ENCODE peak calls at places on chromosomes 4 and X, in six cellular contexts. V is Peyer's patch; G is IMR-90; A is NB4; D is CD8-positive, alpha-beta T cell; Y is HFF-Myc. E is an unnamed sample.

GRCh38 chr4:7427326-7428260 is 7.1 kb downstream of the PSAPL1 start:
- DNase-seq in A (no peak), D (no peak), Y (no peak), G (no peak), V (no peak), E (no peak)

GRCh38 chr4:56786955-56787354 is 34.5 kb downstream of the SPINK2 start:
- DNase-seq in V (no peak), G (peak; percentile 96), D (no peak), A (no peak), Y (peak; percentile 72), E (peak; percentile 89)

GRCh38 chr4:128354205-128354821 is 66.7 kb upstream of the PGRMC2 start:
- DNase-seq in G (peak; percentile 97), Y (peak; percentile 61), A (no peak), V (no peak), D (no peak), E (peak; percentile 86)

GRCh38 chr4:48633657-48634056 is 143.6 kb downstream of the ZAR1 start:
- DNase-seq in A (no peak), Y (no peak), G (peak; percentile 7), D (no peak), V (no peak), E (no peak)

GRCh38 chr4:110196871-110197420 is 1.5 kb downstream of the ELOVL6 start:
- DNase-seq in Y (no peak), A (peak; percentile 75), V (peak; percentile 58), G (peak; percentile 31), D (peak; percentile 62), E (no peak)

GRCh38 chrX:74453178-74453577 is 31.9 kb downstream of the SLC16A2 start:
- DNase-seq in A (no peak), G (no peak), D (no peak), V (no peak), Y (no peak), E (no peak)

GRCh38 chrX:86215260-86215659 is 67.0 kb downstream of the DACH2 start:
- DNase-seq in A (no peak), Y (no peak), D (no peak), V (no peak), G (no peak), E (no peak)

GRCh38 chr4:52870225-52870624 is 8.1 kb downstream of the RASL11B start:
- DNase-seq in Y (no peak), D (no peak), G (no peak), A (no peak), V (no peak), E (no peak)

GRCh38 chr4:109408711-109409110 is 24.9 kb upstream of the SEC24B start:
- DNase-seq in A (no peak), V (no peak), G (no peak), Y (no peak), D (no peak), E (no peak)

GRCh38 chrX:55593756-55594257 is 29.4 kb upstream of the FOXR2 start:
- DNase-seq in Y (no peak), D (no peak), G (no peak), A (no peak), V (no peak), E (no peak)

GRCh38 chr4:119087121-119087520 is 48.5 kb upstream of the MYOZ2 start:
- DNase-seq in Y (no peak), G (no peak), D (no peak), V (no peak), A (no peak), E (peak; percentile 55)
- TF ChIP-seq CTCF in Y (no peak), G (peak; percentile 25), D (no peak), V (peak; percentile 18), A (no peak), E (peak; percentile 26)

DNA sequence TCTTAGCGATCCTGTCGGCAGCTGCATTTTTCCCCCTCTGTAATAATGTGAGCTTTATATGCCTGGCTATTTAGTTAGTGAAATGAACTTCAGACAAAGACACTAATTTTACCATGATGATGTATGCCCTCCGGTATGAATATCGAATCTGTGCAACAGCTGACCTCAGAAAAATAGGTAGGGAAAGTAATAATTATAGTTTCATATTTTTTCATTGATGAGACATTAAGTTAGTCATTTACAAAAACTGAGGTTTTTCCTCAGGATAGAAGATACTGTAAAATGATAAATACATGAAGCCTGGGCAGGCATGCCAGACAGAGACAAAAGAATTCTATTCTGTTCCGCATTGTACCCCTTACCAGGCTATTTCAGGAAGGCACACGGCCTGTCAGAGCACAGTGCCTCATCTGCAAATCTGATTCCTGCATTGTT is 155.8 kb downstream of the SHROOM3 start:
- DNase-seq in D (no peak), Y (no peak), V (no peak), G (peak; percentile 58), A (no peak), E (peak; percentile 76)
- H3K4me3 ChIP-seq in D (no peak overlapping the region), Y (no peak overlapping the region), V (peak overlapping the region; percentile 15), G (no peak overlapping the region), A (no peak overlapping the region), E (no peak overlapping the region)

GRCh38 chr4:156638332-156638731 is 333.3 kb downstream of the PDGFC start:
- DNase-seq in D (no peak), A (no peak), G (peak; percentile 53), Y (no peak), V (no peak), E (no peak)
- TF ChIP-seq CTCF in D (no peak), A (no peak), G (no peak), Y (no peak), V (no peak), E (no peak)

GRCh38 chrX:135345328-135345645 is 36.0 kb downstream of the ETDC start:
- DNase-seq in G (peak; percentile 49), V (no peak), D (no peak), A (no peak), Y (no peak), E (peak; percentile 87)

GRCh38 chrX:135340827-135341226 is 31.5 kb downstream of the ETDC start:
- DNase-seq in V (no peak), Y (no peak), D (no peak), G (peak; percentile 65), A (no peak), E (peak; percentile 64)
- H3K4me3 ChIP-seq in V (peak overlapping the region; percentile 80), Y (peak overlapping the region; percentile 62), D (no peak overlapping the region), G (no peak overlapping the region), A (peak overlapping the region; percentile 83), E (peak overlapping the region; percentile 76)

DNA sequence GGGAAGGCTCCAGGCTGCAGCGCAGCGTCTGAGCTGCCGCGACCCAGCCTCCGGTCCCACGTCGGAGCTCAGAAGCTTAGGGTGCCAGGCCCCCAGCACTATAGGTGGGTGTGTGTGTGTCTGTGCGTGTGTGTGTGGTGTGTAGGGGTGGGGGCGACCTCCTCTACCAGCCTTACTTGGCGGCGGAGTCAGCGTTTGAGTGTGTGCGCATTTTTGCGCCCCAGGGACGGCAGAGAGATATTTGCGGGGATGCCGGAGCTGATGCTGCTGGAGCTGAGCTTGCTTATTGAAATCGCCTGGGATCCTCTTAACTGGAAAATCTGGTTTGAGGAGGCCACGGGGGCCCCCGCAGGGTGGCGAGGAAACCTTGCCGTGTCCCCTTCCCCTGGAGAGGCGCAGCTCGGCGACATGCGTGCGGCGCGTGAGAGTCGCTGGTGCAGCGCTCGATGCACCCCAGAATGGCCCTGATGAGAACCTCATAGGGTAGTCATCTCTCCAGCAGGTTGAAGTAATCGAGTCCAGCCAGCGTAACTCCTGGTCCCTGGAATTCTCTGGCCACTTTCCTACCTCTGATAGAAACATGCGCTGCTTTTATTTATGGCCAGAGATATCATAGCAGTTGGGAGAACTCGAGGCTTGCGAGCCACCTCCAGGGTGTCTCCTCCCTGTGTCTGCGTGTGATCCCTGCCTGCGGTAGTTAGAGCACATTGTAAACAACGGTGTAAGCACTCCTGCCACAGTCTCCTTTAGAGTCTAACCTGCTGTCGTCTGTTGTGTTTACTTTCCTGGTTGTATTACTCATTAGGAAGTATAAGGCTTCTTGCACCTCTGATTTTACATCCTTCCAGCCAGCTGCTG is 2.7 kb downstream of the ADGRL3 start:
- DNase-seq in Y (no peak), A (no peak), V (no peak), G (no peak), D (no peak), E (no peak)
- TF ChIP-seq CTCF in Y (no peak), A (no peak), V (no peak), G (no peak), D (no peak), E (no peak)

GRCh38 chrX:112841114-112841819 is 636 bp upstream of the AMOT start:
- DNase-seq in A (peak; percentile 65), D (peak; percentile 72), V (peak; percentile 73), Y (peak; percentile 58), G (peak; percentile 87), E (peak; percentile 82)

GRCh38 chrX:112839856-112840255 is 775 bp downstream of the AMOT start:
- DNase-seq in G (no peak), Y (no peak), A (no peak), V (no peak), D (no peak), E (no peak)

GRCh38 chrX:112844250-112844649 is 3.6 kb upstream of the AMOT start:
- DNase-seq in A (no peak), Y (no peak), G (peak; percentile 50), D (no peak), V (no peak), E (no peak)

GRCh38 chrX:112840382-112841113 is at the start of gene AMOT:
- DNase-seq in G (peak; percentile 60), D (peak; percentile 65), V (peak; percentile 67), Y (no peak), A (peak; percentile 31), E (peak; percentile 45)

DNA sequence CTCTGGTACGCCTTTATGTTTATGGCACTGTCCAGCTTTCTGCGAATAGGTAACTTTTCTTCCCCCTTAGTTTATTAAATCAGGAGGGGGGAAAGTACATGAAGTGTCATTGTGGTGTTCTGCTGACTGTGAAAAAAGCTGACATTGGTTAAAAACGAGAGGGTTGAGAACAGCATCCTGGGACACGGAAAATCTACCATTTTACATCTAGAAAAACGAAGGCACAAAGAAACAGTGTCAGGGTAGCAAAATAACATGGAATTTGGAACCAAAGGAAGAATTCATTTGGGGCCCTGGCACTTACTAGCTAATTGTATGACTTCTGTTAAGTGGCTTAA is 1.2 kb upstream of the AMOT start:
- DNase-seq in A (no peak), D (no peak), G (no peak), Y (no peak), V (no peak), E (no peak)
- H3K4me3 ChIP-seq in A (no peak overlapping the region), D (peak overlapping the region; percentile 76), G (peak overlapping the region; percentile 57), Y (peak overlapping the region; percentile 15), V (peak overlapping the region; percentile 76), E (peak overlapping the region; percentile 72)

GRCh38 chr4:188781655-188782054 is 642.4 kb downstream of the TRIML1 start:
- DNase-seq in D (no peak), V (no peak), G (peak; percentile 16), Y (no peak), A (peak; percentile 2), E (peak; percentile 28)
- TF ChIP-seq CTCF in D (no peak), V (no peak), G (peak; percentile 37), Y (peak; percentile 58), A (no peak), E (peak; percentile 40)

GRCh38 chrX:41092776-41093175 is 7.5 kb downstream of the USP9X start:
- DNase-seq in D (no peak), A (no peak), Y (no peak), V (no peak), G (no peak), E (no peak)
- H3K4me3 ChIP-seq in D (no peak overlapping the region), A (no peak overlapping the region), Y (no peak overlapping the region), V (no peak overlapping the region), G (no peak overlapping the region), E (no peak overlapping the region)

E was measured in foreskin fibroblast.